ENCODE peak calls at places on chromosomes 7 and 10, in seven cellular contexts. P, W, T, Q, I, D and N are unnamed samples. For H3K9me3 and H3K4me1, the result is how much of the 10 kb centered on the place peaks cover.

GRCh38 chr10:18094793-18095192 is 45.4 kb upstream of the CACNB2 start:
- DNase-seq in T (no peak), W (no peak), P (no peak), I (no peak), D (no peak), Q (no peak), N (no peak)

GRCh38 chr7:87435546-87435945 is 39.9 kb downstream of the ABCB4 start:
- DNase-seq in I (no peak), T (no peak), P (no peak), W (no peak), Q (no peak), D (no peak), N (no peak)

GRCh38 chr10:33803248-33803647 is 468.8 kb upstream of the NRP1 start:
- DNase-seq in W (no peak), T (no peak), I (peak), Q (no peak), D (no peak), P (no peak), N (no peak)

GRCh38 chr7:5442757-5443305 is 19.2 kb upstream of the TNRC18 start:
- DNase-seq in Q (no peak), P (no peak), D (no peak), I (no peak), W (no peak), T (no peak), N (no peak)

GRCh38 chr10:124722812-124723783 is 21.1 kb downstream of the FAM53B start:
- DNase-seq in W (no peak), I (no peak), Q (peak), T (no peak), D (no peak), P (no peak), N (peak)

GRCh38 chr7:94888542-94888941 is 18.9 kb upstream of the PPP1R9A start:
- DNase-seq in D (peak), T (no peak), I (peak), P (no peak), W (peak), Q (no peak), N (no peak)

GRCh38 chr7:157434231-157434630 is 97.4 kb downstream of the DNAJB6 start:
- DNase-seq in T (no peak), I (no peak), Q (no peak), W (no peak), D (no peak), P (no peak), N (peak)

GRCh38 chr10:132942101-132942739 is at the start of gene CFAP46:
- DNase-seq in Q (peak), W (peak), T (no peak), D (peak), I (no peak), P (peak), N (no peak)

GRCh38 chr10:17737021-17737965 is 14.7 kb upstream of the TMEM236 start:
- DNase-seq in D (peak), I (peak), P (peak), W (peak), Q (peak), T (no peak), N (no peak)

GRCh38 chr10:109866168-109866994 is 56.9 kb downstream of the XPNPEP1 start:
- DNase-seq in P (peak), T (peak), D (peak), Q (peak), W (peak), I (no peak), N (no peak)

GRCh38 chr7:128020161-128020560 is 11.1 kb downstream of the LRRC4 start:
- DNase-seq in Q (no peak), T (no peak), I (peak), W (no peak), D (no peak), P (peak), N (no peak)

GRCh38 chr10:125201791-125202622 is 41.6 kb upstream of the CTBP2 start:
- DNase-seq in W (no peak), D (no peak), Q (no peak), P (no peak), T (no peak), I (no peak), N (no peak)

GRCh38 chr10:103784089-103784488 is 71.3 kb downstream of the SH3PXD2A start:
- DNase-seq in P (no peak), I (no peak), T (no peak), Q (no peak), D (no peak), W (no peak), N (no peak)

GRCh38 chr7:158979635-158980351 is 123.4 kb downstream of the DYNC2I1 start:
- DNase-seq in P (no peak), D (no peak), T (no peak), Q (no peak), W (peak), I (no peak), N (no peak)

GRCh38 chr7:158988302-158988862 is 132.0 kb downstream of the DYNC2I1 start:
- DNase-seq in T (no peak), I (no peak), W (no peak), P (no peak), Q (no peak), D (no peak), N (no peak)

GRCh38 chr7:158989006-158989405 is 132.6 kb downstream of the DYNC2I1 start:
- DNase-seq in W (no peak), P (no peak), Q (no peak), T (no peak), I (no peak), D (no peak), N (no peak)

GRCh38 chr7:158987691-158988090 is 131.3 kb downstream of the DYNC2I1 start:
- DNase-seq in Q (no peak), P (no peak), D (no peak), I (no peak), T (no peak), W (no peak), N (no peak)

DNA sequence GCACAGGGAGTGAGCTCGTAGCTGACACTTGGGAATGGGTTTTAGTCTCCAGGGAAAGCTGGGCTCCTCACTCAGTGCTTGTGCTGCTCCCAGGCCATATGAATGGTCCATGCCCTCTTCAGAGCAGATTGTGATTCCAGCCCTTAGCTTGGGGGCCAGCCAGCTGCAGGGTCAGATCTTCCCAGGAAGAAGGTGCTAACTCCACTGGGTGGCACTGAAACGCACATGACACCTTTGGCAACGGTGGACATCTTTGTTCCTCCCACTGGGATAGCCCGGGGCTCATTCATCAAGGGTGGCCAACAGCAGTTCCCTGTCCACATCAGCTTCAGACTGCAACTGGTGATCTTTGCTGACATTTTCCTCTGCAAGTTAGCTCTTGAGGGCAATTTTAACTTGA is 129.2 kb downstream of the DYNC2I1 start:
- DNase-seq in P (no peak), Q (no peak), D (no peak), T (no peak), I (no peak), W (no peak), N (no peak)
- H3K9me3 ChIP-seq in P (under half), Q (under half), D (under half), T (under half), I (under half), W (under half), N (under half)

GRCh38 chr7:36214608-36215016 is 61.6 kb downstream of the EEPD1 start:
- DNase-seq in Q (peak), I (no peak), T (no peak), W (no peak), P (no peak), D (no peak), N (no peak)
- H3K4me1 ChIP-seq in Q (under half), I (under half), T (under half), W (under half), P (under half), D (under half), N (under half)

GRCh38 chr7:116421298-116421697 is 78.2 kb upstream of the CAV2 start:
- DNase-seq in Q (no peak), T (no peak), W (no peak), P (no peak), D (no peak), I (no peak), N (no peak)
- H3K27ac ChIP-seq in Q (no peak), T (no peak), W (no peak), P (no peak), D (no peak), I (no peak), N (no peak)

GRCh38 chr7:131654668-131655326 is 98.4 kb upstream of the PODXL start:
- DNase-seq in P (peak), T (peak), D (peak), I (peak), Q (peak), W (peak), N (peak)

GRCh38 chr7:131655447-131655846 is 99.0 kb upstream of the PODXL start:
- DNase-seq in D (no peak), T (no peak), Q (no peak), W (no peak), I (no peak), P (no peak), N (no peak)

GRCh38 chr7:131654249-131654558 is 97.8 kb upstream of the PODXL start:
- DNase-seq in Q (no peak), P (no peak), T (no peak), I (no peak), W (no peak), D (no peak), N (no peak)

GRCh38 chr7:131656980-131657725 is 100.7 kb upstream of the PODXL start:
- DNase-seq in Q (no peak), P (no peak), T (no peak), I (no peak), W (no peak), D (no peak), N (no peak)

GRCh38 chr7:131655866-131656265 is 99.4 kb upstream of the PODXL start:
- DNase-seq in Q (no peak), W (no peak), P (no peak), T (no peak), D (no peak), I (no peak), N (no peak)
- H3K9me3 ChIP-seq in Q (under half), W (under half), P (under half), T (under half), D (under half), I (under half), N (under half)

DNA sequence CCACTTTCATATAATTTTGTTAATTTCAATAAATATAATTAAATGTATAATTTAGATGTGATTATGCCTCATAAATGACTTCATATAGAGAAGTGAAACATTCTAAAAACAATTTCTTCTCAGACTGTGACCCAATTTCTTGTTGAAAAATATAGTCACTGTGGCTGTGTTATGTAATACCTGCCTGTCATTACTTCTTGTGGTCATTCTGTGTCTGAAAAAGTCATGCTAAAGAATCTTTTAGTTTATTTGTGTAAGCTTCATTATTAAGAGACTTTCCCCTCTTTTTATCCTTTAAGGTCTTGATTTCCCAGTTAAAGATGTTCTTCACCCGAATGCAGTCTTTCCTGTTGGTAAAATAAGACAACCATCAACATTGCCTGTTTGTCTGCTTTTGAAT is 15.9 kb downstream of the KAT6B start:
- DNase-seq in W (no peak), T (no peak), Q (no peak), I (no peak), D (no peak), P (no peak), N (no peak)
- H3K4me1 ChIP-seq in W (under half), T (half or more), Q (under half), I (under half), D (under half), P (under half), N (half or more)

GRCh38 chr10:119478111-119479047 is 64.1 kb downstream of the RGS10 start:
- DNase-seq in T (no peak), Q (no peak), D (no peak), I (no peak), W (no peak), P (no peak), N (no peak)

GRCh38 chr10:119477444-119477843 is 65.1 kb downstream of the RGS10 start:
- DNase-seq in I (no peak), Q (no peak), D (no peak), P (no peak), W (no peak), T (no peak), N (no peak)

GRCh38 chr10:119473715-119474230 is 68.7 kb downstream of the RGS10 start:
- DNase-seq in T (no peak), D (no peak), P (no peak), W (no peak), I (no peak), Q (no peak), N (no peak)

GRCh38 chr10:119470920-119471702 is 71.4 kb downstream of the RGS10 start:
- DNase-seq in P (no peak), W (no peak), Q (no peak), D (no peak), I (no peak), T (no peak), N (no peak)

GRCh38 chr10:119474606-119475005 is 67.9 kb downstream of the RGS10 start:
- DNase-seq in I (no peak), W (no peak), D (no peak), Q (no peak), T (no peak), P (no peak), N (no peak)
- H3K27ac ChIP-seq in I (no peak), W (no peak), D (no peak), Q (no peak), T (no peak), P (no peak), N (no peak)

GRCh38 chr10:84415539-84416244 is 87.3 kb downstream of the CCSER2 start:
- DNase-seq in Q (no peak), P (no peak), W (peak), T (no peak), D (no peak), I (no peak), N (peak)
- H3K9me3 ChIP-seq in Q (under half), P (under half), W (under half), T (under half), D (under half), I (under half), N (under half)

DNA sequence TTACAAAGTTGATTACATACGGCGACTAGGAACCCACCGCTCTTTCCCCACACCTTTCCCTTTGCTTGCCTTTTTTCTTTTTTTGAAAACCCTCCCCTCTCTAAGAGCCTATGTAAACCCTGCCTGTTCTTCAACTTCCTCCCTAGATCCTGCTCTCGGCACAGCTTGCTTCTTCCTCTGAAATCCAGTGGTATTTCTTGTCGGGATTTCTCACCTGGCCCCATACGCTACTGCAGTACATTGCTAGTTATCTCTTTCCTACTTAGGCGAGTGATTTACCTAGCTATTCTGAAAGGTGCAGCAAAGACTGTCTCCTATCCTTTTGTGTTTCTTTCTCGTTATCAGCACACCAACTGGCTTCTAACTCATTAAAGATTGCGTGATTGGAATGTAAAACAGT is 371.1 kb downstream of the PRPF18 start:
- DNase-seq in P (no peak), I (no peak), Q (no peak), D (no peak), T (no peak), W (no peak), N (no peak)
- H3K4me1 ChIP-seq in P (under half), I (under half), Q (under half), D (under half), T (under half), W (under half), N (under half)

GRCh38 chr10:99366666-99367065 is 37.5 kb downstream of the CNNM1 start:
- DNase-seq in W (no peak), I (no peak), D (no peak), T (no peak), P (no peak), Q (no peak), N (no peak)

GRCh38 chr10:99369126-99369525 is 40.0 kb downstream of the CNNM1 start:
- DNase-seq in Q (no peak), I (no peak), D (no peak), W (no peak), P (no peak), T (no peak), N (no peak)

GRCh38 chr10:99370993-99371392 is 41.8 kb downstream of the CNNM1 start:
- DNase-seq in Q (no peak), W (peak), I (peak), P (peak), T (no peak), D (no peak), N (no peak)

GRCh38 chr10:99369551-99369950 is 40.4 kb downstream of the CNNM1 start:
- DNase-seq in T (no peak), P (no peak), I (no peak), W (no peak), D (no peak), Q (no peak), N (no peak)

GRCh38 chr10:99368646-99369045 is 39.5 kb downstream of the CNNM1 start:
- DNase-seq in Q (no peak), W (no peak), T (no peak), P (no peak), D (no peak), I (peak), N (no peak)
- H3K27ac ChIP-seq in Q (no peak), W (no peak), T (no peak), P (no peak), D (no peak), I (no peak), N (no peak)